ENCODE peak calls at places on chromosomes 3 and 15, in seven cellular contexts. M is cardiac fibroblast, Z is K562, G is right atrium auricular region, H is ovary, V is lower leg skin, U is spleen. I is an unnamed sample.

GRCh38 chr3:125108833-125109540 is 53.2 kb upstream of the HEG1 start:
- DNase-seq in V (no peak), G (no peak), U (no peak), Z (no peak), M (no peak), H (no peak), I (peak; percentile 63)

GRCh38 chr3:126490619-126491018 is 14.9 kb upstream of the ZXDC start:
- DNase-seq in M (no peak), U (peak; percentile 30), V (no peak), Z (peak; percentile 15), H (no peak), G (no peak), I (no peak)

GRCh38 chr3:25687742-25688141 is 23.0 kb upstream of the TOP2B start:
- DNase-seq in M (no peak), H (no peak), V (no peak), Z (no peak), U (no peak), G (no peak), I (no peak)

GRCh38 chr15:56052389-56053045 is 59.1 kb upstream of the NEDD4 start:
- DNase-seq in U (no peak), V (no peak), M (peak; percentile 76), H (no peak), Z (peak; percentile 24), G (no peak), I (peak; percentile 50)

GRCh38 chr3:122377975-122378374 is 5.1 kb downstream of the MIX23 start:
- DNase-seq in Z (no peak), H (no peak), M (no peak), V (no peak), G (no peak), U (no peak), I (no peak)

GRCh38 chr15:101664303-101664913 is 12.2 kb upstream of the TM2D3 start:
- DNase-seq in M (no peak), H (no peak), G (no peak), V (no peak), Z (peak; percentile 53), U (no peak), I (no peak)

GRCh38 chr3:12977117-12977808 is 96.0 kb downstream of the IQSEC1 start:
- DNase-seq in M (no peak), V (no peak), G (no peak), H (no peak), U (peak; percentile 47), Z (no peak), I (no peak)

GRCh38 chr15:79078763-79079395 is 11.7 kb downstream of the RASGRF1 start:
- DNase-seq in Z (peak; percentile 5), V (no peak), G (no peak), H (no peak), M (no peak), U (no peak), I (peak; percentile 11)

GRCh38 chr3:15683253-15683652 is 81.7 kb downstream of the BTD start:
- DNase-seq in V (no peak), Z (no peak), M (no peak), U (no peak), G (no peak), H (no peak), I (no peak)

GRCh38 chr15:93250212-93250611 is 161.2 kb upstream of the RGMA start:
- DNase-seq in Z (no peak), V (no peak), H (no peak), U (no peak), G (no peak), M (no peak), I (no peak)

GRCh38 chr3:48543271-48543866 is 13.2 kb downstream of the PFKFB4 start:
- DNase-seq in U (no peak), G (peak; percentile 67), V (no peak), H (no peak), M (peak; percentile 17), Z (no peak), I (no peak)

GRCh38 chr3:47495111-47495510 is 18.4 kb downstream of the ELP6 start:
- DNase-seq in H (peak; percentile 22), M (no peak), G (no peak), U (no peak), Z (no peak), V (no peak), I (no peak)

GRCh38 chr15:38961886-38962285 is 397.3 kb upstream of the RASGRP1 start:
- DNase-seq in U (no peak), Z (no peak), G (no peak), M (peak; percentile 85), H (no peak), V (no peak), I (no peak)

GRCh38 chr15:39177561-39177960 is 403.3 kb upstream of the THBS1 start:
- DNase-seq in M (no peak), G (no peak), Z (no peak), H (no peak), U (no peak), V (no peak), I (no peak)

GRCh38 chr15:81073796-81074195 is 60.3 kb upstream of the CFAP161 start:
- DNase-seq in G (no peak), U (no peak), H (no peak), Z (no peak), M (no peak), V (no peak), I (no peak)

GRCh38 chr3:79258479-79258878 is 509.3 kb downstream of the ROBO1 start:
- DNase-seq in M (no peak), Z (no peak), G (no peak), U (no peak), V (no peak), H (no peak), I (no peak)

GRCh38 chr3:182083112-182083511 is 371.4 kb downstream of the SOX2 start:
- DNase-seq in V (no peak), U (no peak), Z (no peak), M (no peak), H (no peak), G (no peak), I (no peak)

GRCh38 chr15:71048913-71049675 is 66.2 kb upstream of the THSD4 start:
- DNase-seq in M (peak; percentile 96), V (no peak), U (no peak), H (no peak), Z (no peak), G (no peak), I (no peak)

GRCh38 chr15:64634576-64635485 is 140.6 kb downstream of the RBPMS2 start:
- DNase-seq in U (no peak), V (no peak), Z (no peak), M (peak; percentile 51), G (no peak), H (no peak), I (peak; percentile 88)

GRCh38 chr15:22949074-22949547 is 31.1 kb downstream of the CYFIP1 start:
- DNase-seq in G (peak; percentile 73), V (no peak), Z (peak; percentile 70), U (peak; percentile 88), M (peak; percentile 87), H (peak; percentile 83), I (peak; percentile 55)

GRCh38 chr3:125585595-125586223 is 9.6 kb downstream of the OSBPL11 start:
- DNase-seq in M (peak; percentile 87), V (peak; percentile 39), Z (peak; percentile 69), U (no peak), G (peak; percentile 66), H (peak; percentile 56), I (peak; percentile 62)

GRCh38 chr3:151589311-151589710 is 128.4 kb upstream of the IGSF10 start:
- DNase-seq in Z (no peak), V (no peak), U (no peak), H (no peak), G (no peak), M (no peak), I (no peak)

GRCh38 chr15:58755350-58755749 is 5.8 kb upstream of the ADAM10 start:
- DNase-seq in H (no peak), V (no peak), Z (no peak), M (peak; percentile 31), G (no peak), U (no peak), I (no peak)

GRCh38 chr15:71634820-71635219 is 175.5 kb upstream of the NR2E3 start:
- DNase-seq in Z (no peak), M (peak; percentile 17), H (no peak), U (no peak), G (no peak), V (no peak), I (no peak)

DNA sequence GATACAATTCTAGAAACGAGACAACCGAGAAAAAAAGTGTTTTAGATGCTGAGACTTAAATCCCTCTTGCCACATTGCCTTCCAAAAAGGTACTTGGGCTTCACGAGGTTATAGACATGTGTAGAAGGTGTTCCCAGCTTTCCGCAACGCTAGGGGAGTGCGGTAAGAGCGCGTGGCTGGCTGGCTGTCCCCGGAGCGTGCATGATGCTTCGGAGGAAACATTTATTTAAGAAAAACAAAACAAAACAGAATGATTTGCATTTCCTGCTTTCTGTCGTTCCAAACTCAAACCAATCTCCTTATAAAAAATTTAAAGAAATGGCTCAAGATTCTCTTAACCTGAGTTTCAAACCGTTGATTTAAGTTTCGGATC is 841 bp downstream of the SLC6A20 start:
- DNase-seq in U (no peak), M (no peak), H (no peak), V (no peak), Z (no peak), G (no peak), I (no peak)
- H3K4me3 ChIP-seq in U (peak overlapping the region; percentile 45), M (no peak overlapping the region), H (no peak overlapping the region), V (no peak overlapping the region), Z (no peak overlapping the region), G (no peak overlapping the region), I (no peak overlapping the region)

DNA sequence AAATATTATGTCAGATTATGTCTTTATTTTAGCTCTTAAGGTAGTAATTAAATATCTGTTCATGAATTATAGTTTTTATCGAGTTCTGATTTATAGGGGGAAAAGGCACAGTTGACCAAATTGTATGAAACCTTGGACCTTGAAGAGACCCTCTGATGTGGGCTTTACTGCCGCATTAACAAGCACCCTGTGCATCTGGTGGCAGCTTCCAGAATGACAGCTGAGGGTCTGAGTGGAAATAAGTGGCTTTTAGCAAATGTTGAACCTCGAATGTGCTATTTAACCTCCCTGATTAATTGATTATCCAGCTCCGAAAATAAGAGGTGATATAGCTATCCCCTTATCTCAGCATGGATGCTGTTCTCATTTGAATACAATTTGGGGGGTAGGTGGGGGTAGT is 87.0 kb downstream of the TMEM108 start:
- DNase-seq in V (no peak), H (no peak), Z (no peak), G (no peak), M (no peak), U (no peak), I (no peak)
- TF ChIP-seq CTCF in V (no peak), H (no peak), Z (no peak), G (no peak), M (no peak), U (no peak), I (no peak)

GRCh38 chr3:196142674-196142988 is 60.7 kb upstream of the TFRC start:
- DNase-seq in H (no peak), G (no peak), M (no peak), U (no peak), V (no peak), Z (peak; percentile 78), I (no peak)
- H3K4me3 ChIP-seq in H (no peak overlapping the region), G (no peak overlapping the region), M (no peak overlapping the region), U (no peak overlapping the region), V (no peak overlapping the region), Z (peak overlapping the region; percentile 54), I (no peak overlapping the region)

GRCh38 chr3:163039636-163040035 is 1543.0 kb downstream of the OTOL1 start:
- DNase-seq in Z (no peak), H (no peak), G (no peak), M (no peak), U (no peak), V (no peak), I (no peak)

GRCh38 chr3:163045945-163046344 is 1549.3 kb downstream of the OTOL1 start:
- DNase-seq in M (no peak), H (no peak), Z (no peak), U (no peak), V (no peak), G (no peak), I (no peak)

GRCh38 chr3:163043074-163043473 is 1546.5 kb downstream of the OTOL1 start:
- DNase-seq in U (no peak), G (no peak), M (peak; percentile 46), H (no peak), Z (no peak), V (no peak), I (no peak)
- TF ChIP-seq CTCF in U (peak; percentile 15), G (no peak), M (peak; percentile 55), H (no peak), Z (no peak), V (no peak), I (peak; percentile 1)